ENCODE peak calls at places on chromosomes 4 and X, in seven cellular contexts. J is right lobe of liver, S is Kasumi-1, G is T-helper 9 cell, C is GM18507, D is NAMALWA, B is fibroblast of pulmonary artery. Z is an unnamed sample.
A peak's percentile ranks its signal among the peaks of the same experiment; 100 is the strongest.

GRCh38 chrX:132853040-132853439 is 105.4 kb downstream of the HS6ST2 start:
- DNase-seq in J (no peak), S (peak; percentile 5), G (no peak), C (no peak), D (no peak), B (peak; percentile 74), Z (no peak)

GRCh38 chr4:80219301-80220025 is 22.2 kb downstream of the PRDM8 start:
- DNase-seq in J (no peak), S (no peak), G (no peak), C (no peak), D (no peak), B (peak; percentile 42), Z (peak; percentile 60)

GRCh38 chrX:43750248-43750676 is 94.2 kb downstream of the MAOA start:
- DNase-seq in J (peak; percentile 34), S (peak; percentile 55), G (peak; percentile 16), C (peak; percentile 0), D (peak; percentile 66), B (peak; percentile 64), Z (peak; percentile 19)

GRCh38 chrX:21638311-21638710 is 19.8 kb downstream of the KLHL34 start:
- DNase-seq in J (no peak), S (no peak), G (no peak), C (no peak), D (no peak), B (peak; percentile 1), Z (peak; percentile 86)

GRCh38 chrX:650274-650673 is 19.7 kb downstream of the SHOX start:
- DNase-seq in J (no peak), S (no peak), G (no peak), C (no peak), D (no peak), B (no peak), Z (no peak)

GRCh38 chr4:143085224-143085623 is 99.5 kb upstream of the USP38 start:
- DNase-seq in J (no peak), S (no peak), G (no peak), C (no peak), D (no peak), B (peak; percentile 15), Z (peak; percentile 8)

GRCh38 chrX:22674947-22675346 is 324.8 kb upstream of the DDX53 start:
- DNase-seq in J (no peak), S (no peak), G (no peak), C (no peak), D (no peak), B (no peak), Z (no peak)

GRCh38 chr4:60482921-60483351 is 717.2 kb upstream of the ADGRL3 start:
- DNase-seq in J (no peak), S (no peak), G (no peak), C (no peak), D (no peak), B (no peak), Z (no peak)

GRCh38 chr4:83201761-83202160 is 82.8 kb downstream of the COQ2 start:
- DNase-seq in J (no peak), S (no peak), G (no peak), C (no peak), D (no peak), B (no peak), Z (no peak)

GRCh38 chrX:48938721-48939416 is 18.5 kb downstream of the OTUD5 start:
- DNase-seq in J (no peak), S (no peak), G (peak; percentile 48), C (peak; percentile 35), D (peak; percentile 86), B (no peak), Z (no peak)

GRCh38 chr4:139142980-139143379 is 34.0 kb downstream of the ELF2 start:
- DNase-seq in J (no peak), S (no peak), G (no peak), C (no peak), D (no peak), B (no peak), Z (no peak)

GRCh38 chr4:71221510-71222466 is 117.0 kb upstream of the SLC4A4 start:
- DNase-seq in J (no peak), S (no peak), G (no peak), C (no peak), D (no peak), B (no peak), Z (no peak)

GRCh38 chrX:13357925-13358324 is 38.1 kb upstream of the ATXN3L start:
- DNase-seq in J (no peak), S (peak; percentile 68), G (no peak), C (no peak), D (no peak), B (peak; percentile 31), Z (peak; percentile 10)

GRCh38 chr4:31084806-31085416 is 364.7 kb downstream of the PCDH7 start:
- DNase-seq in J (no peak), S (no peak), G (no peak), C (no peak), D (no peak), B (no peak), Z (no peak)

GRCh38 chrX:20971250-20971649 is 403.0 kb upstream of the CNKSR2 start:
- DNase-seq in J (no peak), S (no peak), G (no peak), C (no peak), D (no peak), B (no peak), Z (no peak)

GRCh38 chrX:31232506-31232905 is 160.7 kb upstream of the FTHL17 start:
- DNase-seq in J (no peak), S (no peak), G (no peak), C (no peak), D (no peak), B (no peak), Z (no peak)

GRCh38 chr4:1011022-1011694 is at the start of gene FGFRL1:
- DNase-seq in J (peak; percentile 96), S (peak; percentile 83), G (peak; percentile 93), C (peak; percentile 79), D (peak; percentile 85), B (peak; percentile 87), Z (peak; percentile 77)

GRCh38 chrX:154019633-154020499 is at the start of gene IRAK1:
- DNase-seq in J (peak; percentile 68), S (no peak), G (peak; percentile 47), C (no peak), D (peak; percentile 49), B (peak; percentile 60), Z (peak; percentile 52)

GRCh38 chr4:6355052-6355451 is 85.4 kb downstream of the WFS1 start:
- DNase-seq in J (no peak), S (no peak), G (no peak), C (no peak), D (no peak), B (no peak), Z (no peak)

GRCh38 chr4:169274033-169274432 is 3.3 kb upstream of the SH3RF1 start:
- DNase-seq in J (no peak), S (no peak), G (no peak), C (no peak), D (no peak), B (no peak), Z (no peak)

GRCh38 chr4:119314356-119314755 is 7.6 kb downstream of the FABP2 start:
- DNase-seq in J (no peak), S (peak; percentile 64), G (no peak), C (no peak), D (peak; percentile 78), B (peak; percentile 67), Z (peak; percentile 59)

GRCh38 chr4:183905081-183905592 is at the start of gene STOX2:
- DNase-seq in J (peak; percentile 88), S (peak; percentile 27), G (no peak), C (no peak), D (no peak), B (peak; percentile 32), Z (peak; percentile 55)

GRCh38 chrX:132463411-132463810 is 25.4 kb downstream of the MBNL3 start:
- DNase-seq in J (no peak), S (peak; percentile 26), G (peak; percentile 3), C (no peak), D (peak; percentile 34), B (peak; percentile 10), Z (peak; percentile 6)

GRCh38 chrX:136528645-136529315 is 3.2 kb upstream of the VGLL1 start:
- DNase-seq in J (no peak), S (no peak), G (no peak), C (no peak), D (peak; percentile 9), B (no peak), Z (no peak)

GRCh38 chrX:46979340-46979739 is 67.1 kb downstream of the JADE3 start:
- DNase-seq in J (no peak), S (no peak), G (no peak), C (no peak), D (no peak), B (peak; percentile 73), Z (peak; percentile 82)

GRCh38 chr4:11702886-11703555 is 274.3 kb upstream of the HS3ST1 start:
- DNase-seq in J (no peak), S (no peak), G (no peak), C (no peak), D (no peak), B (no peak), Z (no peak)

GRCh38 chr4:5366421-5366820 is 315.1 kb downstream of the STK32B start:
- DNase-seq in J (no peak), S (no peak), G (no peak), C (no peak), D (no peak), B (no peak), Z (peak; percentile 15)

GRCh38 chr4:141081921-141082381 is 51.3 kb downstream of the RNF150 start:
- DNase-seq in J (no peak), S (no peak), G (no peak), C (no peak), D (no peak), B (no peak), Z (no peak)